ENCODE peak calls at places on chromosome 9, in five cellular contexts. A is colonic mucosa; U is IMR-90; D is nephron progenitor cell; M is activated CD4-positive, alpha-beta memory T cell treated with anti-CD3 and anti-CD28 coated beads, Interleukin-2, amount 10 ng/mL, durations not matched to agents 7 days and 5 days. Q is an unnamed sample.

GRCh38 chr9:78567693-78568092 is 270.8 kb downstream of the PSAT1 start:
- DNase-seq in A (no peak), U (no peak), D (no peak), M (no peak), Q (no peak)

GRCh38 chr9:18194316-18194715 is 279.6 kb upstream of the ADAMTSL1 start:
- DNase-seq in A (no peak), U (peak; percentile 2), D (no peak), M (no peak), Q (no peak)

GRCh38 chr9:134055981-134056461 is 11.8 kb downstream of the BRD3 start:
- DNase-seq in A (peak; percentile 65), U (peak; percentile 62), D (no peak), M (no peak), Q (peak; percentile 61)

GRCh38 chr9:109506097-109506712 is 8.1 kb upstream of the PTPN3 start:
- DNase-seq in A (no peak), U (no peak), D (no peak), M (no peak), Q (no peak)

GRCh38 chr9:104921067-104921741 is 6.8 kb downstream of the ABCA1 start:
- DNase-seq in A (no peak), U (no peak), D (no peak), M (no peak), Q (no peak)

GRCh38 chr9:93173365-93174150 is 10.4 kb upstream of the WNK2 start:
- DNase-seq in A (no peak), U (no peak), D (peak; percentile 25), M (no peak), Q (no peak)

GRCh38 chr9:123318192-123318591 is 37.8 kb upstream of the CRB2 start:
- DNase-seq in A (no peak), U (no peak), D (no peak), M (peak; percentile 37), Q (no peak)

GRCh38 chr9:33165263-33166151 is 1.6 kb downstream of the B4GALT1 start:
- DNase-seq in A (peak; percentile 83), U (peak; percentile 83), D (no peak), M (peak; percentile 71), Q (no peak)

GRCh38 chr9:36400332-36401178 is 486 bp upstream of the RNF38 start:
- DNase-seq in A (peak; percentile 89), U (peak; percentile 75), D (peak; percentile 93), M (peak; percentile 92), Q (peak; percentile 91)

GRCh38 chr9:135282001-135282731 is 194.7 kb downstream of the OLFM1 start:
- DNase-seq in A (peak; percentile 82), U (no peak), D (no peak), M (no peak), Q (peak; percentile 74)

GRCh38 chr9:130426883-130427282 is 17.9 kb upstream of the ASS1 start:
- DNase-seq in A (peak; percentile 81), U (peak; percentile 35), D (peak; percentile 33), M (no peak), Q (no peak)

GRCh38 chr9:122236681-122237080 is 7.9 kb upstream of the LHX6 start:
- DNase-seq in A (no peak), U (peak; percentile 30), D (no peak), M (no peak), Q (no peak)

GRCh38 chr9:69120380-69121154 is 53.5 kb upstream of the TJP2 start:
- DNase-seq in A (peak; percentile 95), U (no peak), D (peak; percentile 48), M (no peak), Q (peak; percentile 70)

GRCh38 chr9:127437497-127438264 is 13.5 kb downstream of the ZNF79 start:
- DNase-seq in A (no peak), U (no peak), D (no peak), M (peak; percentile 45), Q (no peak)

GRCh38 chr9:98811051-98811650 is 3.7 kb downstream of the GALNT12 start:
- DNase-seq in A (no peak), U (peak; percentile 96), D (no peak), M (no peak), Q (no peak)

GRCh38 chr9:74609671-74610416 is 112.7 kb downstream of the RORB start:
- DNase-seq in A (no peak), U (no peak), D (no peak), M (no peak), Q (peak; percentile 31)

GRCh38 chr9:136098210-136098609 is 3.1 kb upstream of the NACC2 start:
- DNase-seq in A (no peak), U (no peak), D (no peak), M (no peak), Q (no peak)

GRCh38 chr9:18920141-18920611 is 112.8 kb downstream of the SAXO1 start:
- DNase-seq in A (no peak), U (no peak), D (no peak), M (no peak), Q (no peak)

GRCh38 chr9:135440620-135441019 is 39.0 kb upstream of the PPP1R26 start:
- DNase-seq in A (no peak), U (no peak), D (no peak), M (no peak), Q (peak; percentile 14)

GRCh38 chr9:117672397-117672796 is 31.8 kb upstream of the TLR4 start:
- DNase-seq in A (no peak), U (no peak), D (no peak), M (no peak), Q (no peak)

GRCh38 chr9:129868571-129869486 is 33.6 kb downstream of the USP20 start:
- DNase-seq in A (peak; percentile 41), U (no peak), D (no peak), M (peak; percentile 96), Q (no peak)

GRCh38 chr9:72465602-72466001 is 55.8 kb upstream of the TMC1 start:
- DNase-seq in A (no peak), U (peak; percentile 78), D (no peak), M (no peak), Q (no peak)

GRCh38 chr9:111805841-111806241 is 11.1 kb upstream of the SHOC1 start:
- DNase-seq in A (no peak), U (peak; percentile 75), D (no peak), M (no peak), Q (no peak)

GRCh38 chr9:81361311-81361710 is 328.0 kb downstream of the TLE1 start:
- DNase-seq in A (no peak), U (no peak), D (no peak), M (no peak), Q (no peak)

GRCh38 chr9:21506910-21507795 is 25.0 kb upstream of the IFNE start:
- DNase-seq in A (no peak), U (peak; percentile 91), D (no peak), M (no peak), Q (no peak)

GRCh38 chr9:137988051-137988450 is 110.5 kb downstream of the CACNA1B start:
- DNase-seq in A (no peak), U (no peak), D (no peak), M (no peak), Q (no peak)

GRCh38 chr9:22158275-22158674 is 149.2 kb upstream of the CDKN2B start:
- DNase-seq in A (no peak), U (peak; percentile 12), D (no peak), M (no peak), Q (no peak)

GRCh38 chr9:110578896-110579752 is at the start of gene SVEP1:
- DNase-seq in A (no peak), U (peak; percentile 77), D (peak; percentile 65), M (no peak), Q (no peak)

GRCh38 chr9:29416204-29416603 is 1842.9 kb upstream of the C9orf72 start:
- DNase-seq in A (no peak), U (no peak), D (no peak), M (no peak), Q (no peak)

GRCh38 chr9:10268500-10269485 is 344.0 kb downstream of the PTPRD start:
- DNase-seq in A (no peak), U (peak; percentile 12), D (peak; percentile 62), M (no peak), Q (peak; percentile 67)

GRCh38 chr9:97502222-97502983 is 937 bp downstream of the TMOD1 start:
- DNase-seq in A (no peak), U (no peak), D (peak; percentile 8), M (no peak), Q (no peak)

GRCh38 chr9:130912932-130913598 is 16.5 kb upstream of the QRFP start:
- DNase-seq in A (no peak), U (peak; percentile 78), D (no peak), M (no peak), Q (no peak)

GRCh38 chr9:14888272-14888671 is 22.0 kb downstream of the FREM1 start:
- DNase-seq in A (no peak), U (no peak), D (no peak), M (no peak), Q (no peak)

GRCh38 chr9:130372057-130372456 is 72.7 kb upstream of the ASS1 start:
- DNase-seq in A (no peak), U (no peak), D (no peak), M (no peak), Q (no peak)

GRCh38 chr9:3528466-3528865 is 2.7 kb upstream of the RFX3 start:
- DNase-seq in A (no peak), U (no peak), D (no peak), M (peak; percentile 73), Q (peak; percentile 73)

GRCh38 chr9:133242991-133243390 is 32.0 kb downstream of the ABO start:
- DNase-seq in A (no peak), U (no peak), D (no peak), M (no peak), Q (no peak)

GRCh38 chr9:88722753-88723152 is 187.8 kb downstream of the NXNL2 start:
- DNase-seq in A (no peak), U (peak; percentile 26), D (no peak), M (no peak), Q (no peak)

GRCh38 chr9:12790026-12790425 is 15.2 kb downstream of the LURAP1L start:
- DNase-seq in A (no peak), U (no peak), D (no peak), M (no peak), Q (no peak)

GRCh38 chr9:85038061-85038460 is 368.5 kb downstream of the NTRK2 start:
- DNase-seq in A (no peak), U (no peak), D (no peak), M (no peak), Q (no peak)